ENCODE peak calls at places on chromosome 2, in eight cellular contexts. Q is B cell, I is cardiac muscle cell, R is tibial artery, G is IMR-90, D is GM13976, B is astrocyte of the spinal cord, M is fibroblast of lung. H is an unnamed sample.

GRCh38 chr2:201358684-201359083 is 1.5 kb upstream of the FLACC1 start:
- DNase-seq in I (peak; percentile 63), R (no peak), B (peak; percentile 80), G (peak; percentile 92), M (peak; percentile 66), Q (no peak), D (no peak), H (peak; percentile 14)

GRCh38 chr2:170260188-170260587 is 82.2 kb downstream of the MYO3B start:
- DNase-seq in R (no peak), B (no peak), M (no peak), G (no peak), I (no peak), Q (no peak), D (no peak), H (no peak)

GRCh38 chr2:44100351-44100750 is 68.3 kb upstream of the PPM1B start:
- DNase-seq in R (peak; percentile 84), M (peak; percentile 98), B (peak; percentile 97), Q (no peak), D (no peak), G (peak; percentile 95), I (peak; percentile 97), H (peak; percentile 19)

GRCh38 chr2:26970928-26971627 is 641 bp downstream of the MAPRE3 start:
- DNase-seq in Q (no peak), R (peak; percentile 32), I (peak; percentile 55), B (peak; percentile 2), G (peak; percentile 18), D (peak; percentile 38), M (peak; percentile 19), H (no peak)

GRCh38 chr2:215849771-215850170 is 163.6 kb downstream of the MREG start:
- DNase-seq in G (no peak), D (no peak), R (no peak), Q (no peak), I (no peak), B (no peak), M (no peak), H (no peak)

GRCh38 chr2:177239934-177240600 is 24.5 kb downstream of the NFE2L2 start:
- DNase-seq in G (peak; percentile 49), R (peak; percentile 81), B (peak; percentile 58), I (peak; percentile 49), Q (peak; percentile 69), D (peak; percentile 35), M (peak; percentile 67), H (peak; percentile 67)

GRCh38 chr2:41865263-41865662 is 182.6 kb upstream of the PKDCC start:
- DNase-seq in B (no peak), I (no peak), M (no peak), D (no peak), R (no peak), Q (no peak), G (no peak), H (no peak)

GRCh38 chr2:144477281-144477942 is 42.5 kb downstream of the ZEB2 start:
- DNase-seq in G (peak; percentile 74), D (no peak), M (peak; percentile 89), B (peak; percentile 50), I (peak; percentile 42), Q (no peak), R (no peak), H (no peak)

GRCh38 chr2:39875182-39875913 is 96.3 kb upstream of the THUMPD2 start:
- DNase-seq in B (peak; percentile 94), G (peak; percentile 97), R (peak; percentile 45), D (no peak), M (peak; percentile 97), Q (no peak), I (peak; percentile 94), H (no peak)

GRCh38 chr2:162057426-162057825 is 16.6 kb downstream of the DPP4 start:
- DNase-seq in M (no peak), R (no peak), D (no peak), Q (no peak), G (no peak), B (no peak), I (no peak), H (peak; percentile 18)

GRCh38 chr2:180003566-180003965 is 3.5 kb downstream of the CWC22 start:
- DNase-seq in B (no peak), R (no peak), I (no peak), D (no peak), G (no peak), M (no peak), Q (no peak), H (no peak)

GRCh38 chr2:207399301-207399700 is 130.5 kb upstream of the CREB1 start:
- DNase-seq in M (no peak), G (no peak), Q (no peak), I (no peak), B (no peak), R (no peak), D (no peak), H (no peak)

GRCh38 chr2:66427219-66427768 is 7.6 kb upstream of the MEIS1 start:
- DNase-seq in B (no peak), M (no peak), R (no peak), Q (no peak), G (no peak), I (no peak), D (no peak), H (no peak)

GRCh38 chr2:38552259-38552658 is 50.5 kb downstream of the HNRNPLL start:
- DNase-seq in G (no peak), D (no peak), R (no peak), M (no peak), Q (no peak), I (peak; percentile 23), B (no peak), H (no peak)

GRCh38 chr2:21256006-21256405 is 132.2 kb downstream of the TDRD15 start:
- DNase-seq in D (peak; percentile 25), Q (no peak), I (peak; percentile 67), R (peak; percentile 65), B (peak; percentile 55), G (no peak), M (no peak), H (peak; percentile 41)

GRCh38 chr2:200585730-200586643 is at the start of gene AOX1:
- DNase-seq in D (peak; percentile 51), I (peak; percentile 72), G (peak; percentile 45), M (peak; percentile 73), Q (no peak), R (peak; percentile 85), B (peak; percentile 55), H (peak; percentile 3)

GRCh38 chr2:86357392-86357963 is 20.1 kb upstream of the REEP1 start:
- DNase-seq in M (no peak), Q (no peak), D (no peak), I (no peak), R (no peak), B (no peak), G (no peak), H (no peak)

GRCh38 chr2:64937341-64938230 is 51.6 kb upstream of the SLC1A4 start:
- DNase-seq in R (peak; percentile 45), Q (peak; percentile 59), G (no peak), M (no peak), B (no peak), D (peak; percentile 52), I (no peak), H (peak; percentile 88)

GRCh38 chr2:237687666-237688065 is 60.3 kb downstream of the LRRFIP1 start:
- DNase-seq in M (peak; percentile 100), D (peak; percentile 82), R (peak; percentile 98), Q (peak; percentile 97), G (peak; percentile 99), I (peak; percentile 97), B (peak; percentile 98), H (peak; percentile 87)

GRCh38 chr2:237689569-237690131 is 62.3 kb downstream of the LRRFIP1 start:
- DNase-seq in G (no peak), Q (peak; percentile 39), R (peak; percentile 78), I (no peak), D (no peak), B (no peak), M (no peak), H (no peak)

GRCh38 chr2:237685408-237685807 is 58.0 kb downstream of the LRRFIP1 start:
- DNase-seq in M (no peak), G (no peak), Q (no peak), D (no peak), R (no peak), I (no peak), B (no peak), H (no peak)

GRCh38 chr2:237688081-237688480 is 60.7 kb downstream of the LRRFIP1 start:
- DNase-seq in B (no peak), I (no peak), D (no peak), M (no peak), G (no peak), Q (no peak), R (no peak), H (no peak)

DNA sequence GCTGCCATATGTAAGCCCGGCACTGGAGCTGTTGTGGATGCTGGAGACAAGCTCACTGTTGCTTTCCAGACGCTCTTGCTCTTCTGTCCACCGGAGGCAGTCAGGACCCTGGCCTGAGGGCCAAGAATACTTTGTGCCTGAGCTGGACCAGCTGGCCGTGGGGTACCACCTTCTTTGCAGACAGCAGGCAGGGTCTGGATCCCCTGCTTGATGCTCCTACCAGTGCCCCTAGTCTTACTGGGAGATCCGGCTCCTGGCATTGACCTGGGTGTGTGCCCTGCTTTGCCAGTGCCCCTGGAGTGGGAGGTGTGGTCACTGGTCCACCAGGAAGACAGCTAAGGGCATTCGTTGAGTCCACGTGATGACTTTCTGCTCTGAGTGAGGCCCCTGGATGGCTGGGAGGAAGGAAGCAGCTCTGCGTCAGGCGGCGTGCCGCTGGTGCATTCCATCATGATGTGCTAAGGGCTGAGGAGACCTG is 59.3 kb downstream of the LRRFIP1 start:
- DNase-seq in G (peak; percentile 43), R (no peak), I (peak; percentile 58), D (no peak), Q (no peak), M (no peak), B (no peak), H (peak; percentile 36)
- TF ChIP-seq CTCF in G (peak; percentile 39), R (no peak), I (peak; percentile 17), D (peak; percentile 19), Q (no peak), M (peak; percentile 38), B (peak; percentile 36), H (peak; percentile 41)

DNA sequence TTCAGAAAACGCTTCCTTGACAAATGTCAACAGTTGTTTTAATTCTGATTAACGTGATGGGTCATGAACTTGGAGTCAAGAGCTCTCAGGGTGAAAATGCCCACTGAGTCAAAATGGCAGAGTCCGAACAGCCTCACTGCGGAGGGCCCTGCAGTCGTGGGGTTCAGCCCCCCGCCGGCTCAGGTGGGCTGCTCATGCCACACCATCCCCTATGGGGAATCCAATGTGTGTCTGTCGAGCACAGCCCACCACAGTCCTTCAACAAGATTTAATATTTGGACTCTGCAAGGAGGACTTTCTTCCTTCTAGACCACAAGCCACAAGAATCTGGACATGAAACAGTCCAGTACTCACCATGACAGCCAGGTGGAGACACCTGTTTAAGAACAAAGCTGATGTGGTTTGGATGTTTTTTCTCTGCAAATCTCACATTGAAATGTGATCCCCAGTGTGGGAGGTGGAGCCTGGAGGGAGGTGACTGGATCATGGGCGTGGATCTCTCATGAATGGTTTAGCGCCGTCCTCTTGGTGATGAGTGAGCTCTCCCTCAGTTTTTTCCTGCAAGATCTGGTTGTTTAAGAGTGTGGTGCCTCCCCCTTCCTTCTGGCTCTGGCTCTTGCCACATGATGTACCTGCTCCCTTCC is 201.0 kb downstream of the NDUFA10 start:
- DNase-seq in M (no peak), Q (no peak), G (no peak), I (peak; percentile 6), D (no peak), R (peak; percentile 17), B (no peak), H (peak; percentile 51)
- TF ChIP-seq CTCF in M (no peak), Q (no peak), G (no peak), I (no peak), D (no peak), R (no peak), B (peak; percentile 6), H (peak; percentile 10)

GRCh38 chr2:134683561-134684112 is 35.2 kb downstream of the TMEM163 start:
- DNase-seq in I (peak; percentile 1), Q (no peak), G (no peak), B (peak; percentile 7), M (no peak), R (no peak), D (no peak), H (peak; percentile 28)
- TF ChIP-seq CTCF in I (no peak), Q (no peak), G (no peak), B (no peak), M (no peak), R (no peak), D (no peak), H (no peak)

GRCh38 chr2:71804251-71804650 is 343.4 kb downstream of the CYP26B1 start:
- DNase-seq in R (no peak), M (no peak), G (no peak), B (no peak), Q (no peak), I (no peak), D (no peak), H (no peak)
- TF ChIP-seq CTCF in R (peak; percentile 15), M (no peak), G (no peak), B (no peak), Q (no peak), I (peak; percentile 11), D (no peak), H (no peak)